ENCODE peak calls at places on chromosomes 13 and 19, in nine cellular contexts. One of them, this sample, is unnamed.

GRCh38 chr19:17936379-17936778 is 3.6 kb downstream of the CCDC124 start:
- DNase-seq in left kidney: no peak
- DNase-seq in AG04449: no peak
- DNase-seq in naive thymus-derived CD8-positive, alpha-beta T cell: no peak
- DNase-seq in stimulated activated CD8-positive, alpha-beta memory T cell treated with anti-CD3 and anti-CD28 coated beads, Interleukin-2, amount 100 ng/mL, for 48 hours: no peak
- DNase-seq in 8988T: no peak
- DNase-seq in KG1: no peak
- DNase-seq in astrocyte of the spinal cord: no peak
- DNase-seq in stimulated activated CD4-positive, alpha-beta T cell treated with anti-CD3 and anti-CD28 coated beads, Interleukin-12 subunit alpha, Interleukin-12 subunit beta, amount 100 ng/mL, for 4 hours: no peak
- DNase-seq in this sample: no peak

GRCh38 chr13:79549355-79550106 is 68.6 kb downstream of the NDFIP2 start:
- DNase-seq in left kidney: no peak
- DNase-seq in 8988T: no peak
- DNase-seq in stimulated activated CD4-positive, alpha-beta T cell treated with anti-CD3 and anti-CD28 coated beads, Interleukin-12 subunit alpha, Interleukin-12 subunit beta, amount 100 ng/mL, for 4 hours: no peak
- DNase-seq in AG04449: no peak
- DNase-seq in astrocyte of the spinal cord: peak
- DNase-seq in KG1: no peak
- DNase-seq in naive thymus-derived CD8-positive, alpha-beta T cell: no peak
- DNase-seq in stimulated activated CD8-positive, alpha-beta memory T cell treated with anti-CD3 and anti-CD28 coated beads, Interleukin-2, amount 100 ng/mL, for 48 hours: no peak
- DNase-seq in this sample: no peak

GRCh38 chr13:66887088-66887487 is 343.0 kb downstream of the PCDH9 start:
- DNase-seq in AG04449: no peak
- DNase-seq in naive thymus-derived CD8-positive, alpha-beta T cell: no peak
- DNase-seq in KG1: no peak
- DNase-seq in left kidney: peak
- DNase-seq in astrocyte of the spinal cord: peak
- DNase-seq in stimulated activated CD8-positive, alpha-beta memory T cell treated with anti-CD3 and anti-CD28 coated beads, Interleukin-2, amount 100 ng/mL, for 48 hours: no peak
- DNase-seq in stimulated activated CD4-positive, alpha-beta T cell treated with anti-CD3 and anti-CD28 coated beads, Interleukin-12 subunit alpha, Interleukin-12 subunit beta, amount 100 ng/mL, for 4 hours: no peak
- DNase-seq in 8988T: no peak
- DNase-seq in this sample: no peak

GRCh38 chr13:41608111-41608510 is 150.8 kb downstream of the RGCC start:
- DNase-seq in stimulated activated CD8-positive, alpha-beta memory T cell treated with anti-CD3 and anti-CD28 coated beads, Interleukin-2, amount 100 ng/mL, for 48 hours: no peak
- DNase-seq in naive thymus-derived CD8-positive, alpha-beta T cell: no peak
- DNase-seq in KG1: no peak
- DNase-seq in astrocyte of the spinal cord: no peak
- DNase-seq in stimulated activated CD4-positive, alpha-beta T cell treated with anti-CD3 and anti-CD28 coated beads, Interleukin-12 subunit alpha, Interleukin-12 subunit beta, amount 100 ng/mL, for 4 hours: no peak
- DNase-seq in 8988T: no peak
- DNase-seq in left kidney: no peak
- DNase-seq in AG04449: no peak
- DNase-seq in this sample: no peak

GRCh38 chr13:64248371-64249065 is 2832.9 kb upstream of the PCDH20 start:
- DNase-seq in astrocyte of the spinal cord: peak
- DNase-seq in naive thymus-derived CD8-positive, alpha-beta T cell: no peak
- DNase-seq in AG04449: peak
- DNase-seq in left kidney: peak
- DNase-seq in 8988T: no peak
- DNase-seq in stimulated activated CD4-positive, alpha-beta T cell treated with anti-CD3 and anti-CD28 coated beads, Interleukin-12 subunit alpha, Interleukin-12 subunit beta, amount 100 ng/mL, for 4 hours: no peak
- DNase-seq in stimulated activated CD8-positive, alpha-beta memory T cell treated with anti-CD3 and anti-CD28 coated beads, Interleukin-2, amount 100 ng/mL, for 48 hours: no peak
- DNase-seq in KG1: no peak
- DNase-seq in this sample: no peak

GRCh38 chr19:28705008-28705407 is 507.9 kb downstream of the UQCRFS1 start:
- DNase-seq in stimulated activated CD8-positive, alpha-beta memory T cell treated with anti-CD3 and anti-CD28 coated beads, Interleukin-2, amount 100 ng/mL, for 48 hours: no peak
- DNase-seq in astrocyte of the spinal cord: peak
- DNase-seq in stimulated activated CD4-positive, alpha-beta T cell treated with anti-CD3 and anti-CD28 coated beads, Interleukin-12 subunit alpha, Interleukin-12 subunit beta, amount 100 ng/mL, for 4 hours: no peak
- DNase-seq in 8988T: no peak
- DNase-seq in KG1: no peak
- DNase-seq in AG04449: peak
- DNase-seq in naive thymus-derived CD8-positive, alpha-beta T cell: no peak
- DNase-seq in left kidney: peak
- DNase-seq in this sample: no peak

GRCh38 chr13:49082653-49083536 is 107.2 kb downstream of the FNDC3A start:
- DNase-seq in 8988T: no peak
- DNase-seq in naive thymus-derived CD8-positive, alpha-beta T cell: no peak
- DNase-seq in astrocyte of the spinal cord: peak
- DNase-seq in stimulated activated CD4-positive, alpha-beta T cell treated with anti-CD3 and anti-CD28 coated beads, Interleukin-12 subunit alpha, Interleukin-12 subunit beta, amount 100 ng/mL, for 4 hours: no peak
- DNase-seq in KG1: no peak
- DNase-seq in AG04449: peak
- DNase-seq in stimulated activated CD8-positive, alpha-beta memory T cell treated with anti-CD3 and anti-CD28 coated beads, Interleukin-2, amount 100 ng/mL, for 48 hours: no peak
- DNase-seq in left kidney: no peak
- DNase-seq in this sample: no peak

GRCh38 chr19:45615795-45616708 is 14.0 kb upstream of the GPR4 start:
- DNase-seq in AG04449: no peak
- DNase-seq in 8988T: peak
- DNase-seq in stimulated activated CD4-positive, alpha-beta T cell treated with anti-CD3 and anti-CD28 coated beads, Interleukin-12 subunit alpha, Interleukin-12 subunit beta, amount 100 ng/mL, for 4 hours: peak
- DNase-seq in astrocyte of the spinal cord: peak
- DNase-seq in KG1: no peak
- DNase-seq in stimulated activated CD8-positive, alpha-beta memory T cell treated with anti-CD3 and anti-CD28 coated beads, Interleukin-2, amount 100 ng/mL, for 48 hours: peak
- DNase-seq in left kidney: peak
- DNase-seq in naive thymus-derived CD8-positive, alpha-beta T cell: peak
- DNase-seq in this sample: peak

GRCh38 chr19:19461306-19461670 is 54.1 kb downstream of the TSSK6 start:
- DNase-seq in astrocyte of the spinal cord: no peak
- DNase-seq in naive thymus-derived CD8-positive, alpha-beta T cell: no peak
- DNase-seq in left kidney: no peak
- DNase-seq in stimulated activated CD4-positive, alpha-beta T cell treated with anti-CD3 and anti-CD28 coated beads, Interleukin-12 subunit alpha, Interleukin-12 subunit beta, amount 100 ng/mL, for 4 hours: no peak
- DNase-seq in stimulated activated CD8-positive, alpha-beta memory T cell treated with anti-CD3 and anti-CD28 coated beads, Interleukin-2, amount 100 ng/mL, for 48 hours: no peak
- DNase-seq in 8988T: no peak
- DNase-seq in KG1: no peak
- DNase-seq in AG04449: no peak
- DNase-seq in this sample: no peak

GRCh38 chr13:66700336-66700735 is 529.8 kb downstream of the PCDH9 start:
- DNase-seq in astrocyte of the spinal cord: peak
- DNase-seq in AG04449: no peak
- DNase-seq in stimulated activated CD4-positive, alpha-beta T cell treated with anti-CD3 and anti-CD28 coated beads, Interleukin-12 subunit alpha, Interleukin-12 subunit beta, amount 100 ng/mL, for 4 hours: no peak
- DNase-seq in 8988T: no peak
- DNase-seq in KG1: no peak
- DNase-seq in stimulated activated CD8-positive, alpha-beta memory T cell treated with anti-CD3 and anti-CD28 coated beads, Interleukin-2, amount 100 ng/mL, for 48 hours: no peak
- DNase-seq in left kidney: no peak
- DNase-seq in naive thymus-derived CD8-positive, alpha-beta T cell: no peak
- DNase-seq in this sample: no peak

GRCh38 chr19:4208385-4209094 is 20.8 kb upstream of the EBI3 start:
- DNase-seq in stimulated activated CD8-positive, alpha-beta memory T cell treated with anti-CD3 and anti-CD28 coated beads, Interleukin-2, amount 100 ng/mL, for 48 hours: no peak
- DNase-seq in AG04449: no peak
- DNase-seq in naive thymus-derived CD8-positive, alpha-beta T cell: no peak
- DNase-seq in astrocyte of the spinal cord: peak
- DNase-seq in stimulated activated CD4-positive, alpha-beta T cell treated with anti-CD3 and anti-CD28 coated beads, Interleukin-12 subunit alpha, Interleukin-12 subunit beta, amount 100 ng/mL, for 4 hours: no peak
- DNase-seq in left kidney: peak
- DNase-seq in 8988T: no peak
- DNase-seq in KG1: no peak
- DNase-seq in this sample: no peak

GRCh38 chr19:35666251-35666913 is at the start of gene UPK1A:
- DNase-seq in left kidney: peak
- DNase-seq in astrocyte of the spinal cord: no peak
- DNase-seq in KG1: no peak
- DNase-seq in AG04449: no peak
- DNase-seq in stimulated activated CD4-positive, alpha-beta T cell treated with anti-CD3 and anti-CD28 coated beads, Interleukin-12 subunit alpha, Interleukin-12 subunit beta, amount 100 ng/mL, for 4 hours: no peak
- DNase-seq in naive thymus-derived CD8-positive, alpha-beta T cell: no peak
- DNase-seq in 8988T: no peak
- DNase-seq in stimulated activated CD8-positive, alpha-beta memory T cell treated with anti-CD3 and anti-CD28 coated beads, Interleukin-2, amount 100 ng/mL, for 48 hours: no peak
- DNase-seq in this sample: peak

GRCh38 chr19:38073806-38074685 is 150.0 kb downstream of the DPF1 start:
- DNase-seq in naive thymus-derived CD8-positive, alpha-beta T cell: no peak
- DNase-seq in stimulated activated CD4-positive, alpha-beta T cell treated with anti-CD3 and anti-CD28 coated beads, Interleukin-12 subunit alpha, Interleukin-12 subunit beta, amount 100 ng/mL, for 4 hours: no peak
- DNase-seq in AG04449: no peak
- DNase-seq in astrocyte of the spinal cord: no peak
- DNase-seq in left kidney: peak
- DNase-seq in stimulated activated CD8-positive, alpha-beta memory T cell treated with anti-CD3 and anti-CD28 coated beads, Interleukin-2, amount 100 ng/mL, for 48 hours: no peak
- DNase-seq in 8988T: peak
- DNase-seq in KG1: no peak
- DNase-seq in this sample: no peak

GRCh38 chr13:51760592-51760991 is 43.4 kb downstream of the DHRS12 start:
- DNase-seq in astrocyte of the spinal cord: no peak
- DNase-seq in left kidney: no peak
- DNase-seq in stimulated activated CD8-positive, alpha-beta memory T cell treated with anti-CD3 and anti-CD28 coated beads, Interleukin-2, amount 100 ng/mL, for 48 hours: no peak
- DNase-seq in AG04449: no peak
- DNase-seq in naive thymus-derived CD8-positive, alpha-beta T cell: no peak
- DNase-seq in KG1: no peak
- DNase-seq in stimulated activated CD4-positive, alpha-beta T cell treated with anti-CD3 and anti-CD28 coated beads, Interleukin-12 subunit alpha, Interleukin-12 subunit beta, amount 100 ng/mL, for 4 hours: no peak
- DNase-seq in 8988T: no peak
- DNase-seq in this sample: no peak

GRCh38 chr19:55640043-55640576 is 692 bp upstream of the ZNF580 start:
- DNase-seq in left kidney: peak
- DNase-seq in stimulated activated CD8-positive, alpha-beta memory T cell treated with anti-CD3 and anti-CD28 coated beads, Interleukin-2, amount 100 ng/mL, for 48 hours: peak
- DNase-seq in naive thymus-derived CD8-positive, alpha-beta T cell: peak
- DNase-seq in stimulated activated CD4-positive, alpha-beta T cell treated with anti-CD3 and anti-CD28 coated beads, Interleukin-12 subunit alpha, Interleukin-12 subunit beta, amount 100 ng/mL, for 4 hours: peak
- DNase-seq in AG04449: no peak
- DNase-seq in astrocyte of the spinal cord: peak
- DNase-seq in KG1: no peak
- DNase-seq in 8988T: no peak
- DNase-seq in this sample: peak

GRCh38 chr19:16447015-16447384 is 24.8 kb downstream of the EPS15L1 start:
- DNase-seq in stimulated activated CD4-positive, alpha-beta T cell treated with anti-CD3 and anti-CD28 coated beads, Interleukin-12 subunit alpha, Interleukin-12 subunit beta, amount 100 ng/mL, for 4 hours: no peak
- DNase-seq in stimulated activated CD8-positive, alpha-beta memory T cell treated with anti-CD3 and anti-CD28 coated beads, Interleukin-2, amount 100 ng/mL, for 48 hours: peak
- DNase-seq in AG04449: peak
- DNase-seq in KG1: no peak
- DNase-seq in left kidney: peak
- DNase-seq in naive thymus-derived CD8-positive, alpha-beta T cell: no peak
- DNase-seq in 8988T: no peak
- DNase-seq in astrocyte of the spinal cord: peak
- DNase-seq in this sample: peak

GRCh38 chr13:31385534-31385933 is 185.8 kb downstream of the B3GLCT start:
- DNase-seq in stimulated activated CD8-positive, alpha-beta memory T cell treated with anti-CD3 and anti-CD28 coated beads, Interleukin-2, amount 100 ng/mL, for 48 hours: no peak
- DNase-seq in 8988T: no peak
- DNase-seq in astrocyte of the spinal cord: no peak
- DNase-seq in left kidney: no peak
- DNase-seq in naive thymus-derived CD8-positive, alpha-beta T cell: no peak
- DNase-seq in AG04449: no peak
- DNase-seq in KG1: no peak
- DNase-seq in stimulated activated CD4-positive, alpha-beta T cell treated with anti-CD3 and anti-CD28 coated beads, Interleukin-12 subunit alpha, Interleukin-12 subunit beta, amount 100 ng/mL, for 4 hours: no peak
- DNase-seq in this sample: no peak

GRCh38 chr13:44523176-44524017 is 52.7 kb downstream of the TSC22D1 start:
- DNase-seq in stimulated activated CD4-positive, alpha-beta T cell treated with anti-CD3 and anti-CD28 coated beads, Interleukin-12 subunit alpha, Interleukin-12 subunit beta, amount 100 ng/mL, for 4 hours: no peak
- DNase-seq in KG1: no peak
- DNase-seq in 8988T: no peak
- DNase-seq in naive thymus-derived CD8-positive, alpha-beta T cell: no peak
- DNase-seq in astrocyte of the spinal cord: peak
- DNase-seq in stimulated activated CD8-positive, alpha-beta memory T cell treated with anti-CD3 and anti-CD28 coated beads, Interleukin-2, amount 100 ng/mL, for 48 hours: no peak
- DNase-seq in AG04449: peak
- DNase-seq in left kidney: peak
- DNase-seq in this sample: no peak

GRCh38 chr19:9498183-9498902 is at the start of gene ZNF560:
- DNase-seq in naive thymus-derived CD8-positive, alpha-beta T cell: no peak
- DNase-seq in 8988T: no peak
- DNase-seq in KG1: peak
- DNase-seq in stimulated activated CD8-positive, alpha-beta memory T cell treated with anti-CD3 and anti-CD28 coated beads, Interleukin-2, amount 100 ng/mL, for 48 hours: peak
- DNase-seq in astrocyte of the spinal cord: peak
- DNase-seq in stimulated activated CD4-positive, alpha-beta T cell treated with anti-CD3 and anti-CD28 coated beads, Interleukin-12 subunit alpha, Interleukin-12 subunit beta, amount 100 ng/mL, for 4 hours: no peak
- DNase-seq in left kidney: peak
- DNase-seq in AG04449: no peak
- DNase-seq in this sample: no peak

GRCh38 chr13:92512852-92513251 is 713.8 kb upstream of the GPC6 start:
- DNase-seq in astrocyte of the spinal cord: no peak
- DNase-seq in naive thymus-derived CD8-positive, alpha-beta T cell: no peak
- DNase-seq in 8988T: no peak
- DNase-seq in AG04449: no peak
- DNase-seq in stimulated activated CD8-positive, alpha-beta memory T cell treated with anti-CD3 and anti-CD28 coated beads, Interleukin-2, amount 100 ng/mL, for 48 hours: no peak
- DNase-seq in stimulated activated CD4-positive, alpha-beta T cell treated with anti-CD3 and anti-CD28 coated beads, Interleukin-12 subunit alpha, Interleukin-12 subunit beta, amount 100 ng/mL, for 4 hours: no peak
- DNase-seq in KG1: no peak
- DNase-seq in left kidney: peak
- DNase-seq in this sample: no peak